ENCODE peak calls at places on chromosomes 7 and 10, in eight cellular contexts. One of them, this sample, is unnamed.

GRCh38 chr7:120843121-120843520 is 14.8 kb downstream of the TSPAN12 start:
- DNase-seq in HL-60: no peak
- DNase-seq in HFFc6: peak; percentile 15
- DNase-seq in colonic mucosa: no peak
- DNase-seq in cardiac muscle cell: no peak
- DNase-seq in epithelial cell of esophagus: no peak
- DNase-seq in GM13977: no peak
- DNase-seq in Calu3: no peak
- DNase-seq in this sample: no peak

GRCh38 chr7:26930201-26930600 is 65.8 kb upstream of the SKAP2 start:
- DNase-seq in HFFc6: no peak
- DNase-seq in cardiac muscle cell: no peak
- DNase-seq in Calu3: no peak
- DNase-seq in HL-60: no peak
- DNase-seq in colonic mucosa: no peak
- DNase-seq in epithelial cell of esophagus: peak; percentile 79
- DNase-seq in GM13977: no peak
- DNase-seq in this sample: no peak

GRCh38 chr7:101308245-101309085 is 13.1 kb downstream of the IFT22 start:
- DNase-seq in cardiac muscle cell: peak; percentile 72
- DNase-seq in GM13977: no peak
- DNase-seq in epithelial cell of esophagus: peak; percentile 80
- DNase-seq in HL-60: no peak
- DNase-seq in Calu3: peak; percentile 71
- DNase-seq in HFFc6: no peak
- DNase-seq in colonic mucosa: peak; percentile 86
- DNase-seq in this sample: peak; percentile 83

GRCh38 chr10:109961181-109962001 is 38.1 kb upstream of the XPNPEP1 start:
- DNase-seq in HFFc6: no peak
- DNase-seq in cardiac muscle cell: no peak
- DNase-seq in HL-60: no peak
- DNase-seq in colonic mucosa: peak; percentile 53
- DNase-seq in Calu3: peak; percentile 22
- DNase-seq in epithelial cell of esophagus: peak; percentile 59
- DNase-seq in GM13977: no peak
- DNase-seq in this sample: peak; percentile 27

GRCh38 chr7:123738356-123738755 is 10.4 kb downstream of the WASL start:
- DNase-seq in Calu3: no peak
- DNase-seq in HFFc6: no peak
- DNase-seq in epithelial cell of esophagus: no peak
- DNase-seq in GM13977: no peak
- DNase-seq in HL-60: no peak
- DNase-seq in cardiac muscle cell: no peak
- DNase-seq in colonic mucosa: peak; percentile 51
- DNase-seq in this sample: no peak

GRCh38 chr7:19713676-19714075 is 4.8 kb upstream of the POLR1F start:
- DNase-seq in HL-60: peak; percentile 19
- DNase-seq in GM13977: no peak
- DNase-seq in cardiac muscle cell: peak; percentile 45
- DNase-seq in colonic mucosa: no peak
- DNase-seq in HFFc6: peak; percentile 45
- DNase-seq in epithelial cell of esophagus: peak; percentile 49
- DNase-seq in Calu3: peak; percentile 66
- DNase-seq in this sample: peak; percentile 9

GRCh38 chr7:131355917-131356777 is 28.5 kb downstream of the MKLN1 start:
- DNase-seq in cardiac muscle cell: no peak
- DNase-seq in Calu3: peak; percentile 21
- DNase-seq in HL-60: peak; percentile 55
- DNase-seq in colonic mucosa: peak; percentile 65
- DNase-seq in epithelial cell of esophagus: no peak
- DNase-seq in GM13977: no peak
- DNase-seq in HFFc6: no peak
- DNase-seq in this sample: no peak

GRCh38 chr7:27104244-27105149 is 2.0 kb upstream of the HOXA2 start:
- DNase-seq in HL-60: no peak
- DNase-seq in Calu3: no peak
- DNase-seq in cardiac muscle cell: no peak
- DNase-seq in epithelial cell of esophagus: no peak
- DNase-seq in colonic mucosa: no peak
- DNase-seq in HFFc6: no peak
- DNase-seq in GM13977: no peak
- DNase-seq in this sample: no peak

GRCh38 chr10:26780793-26781601 is 79.8 kb downstream of the ABI1 start:
- DNase-seq in HFFc6: peak; percentile 96
- DNase-seq in colonic mucosa: no peak
- DNase-seq in GM13977: no peak
- DNase-seq in cardiac muscle cell: no peak
- DNase-seq in Calu3: peak; percentile 50
- DNase-seq in HL-60: no peak
- DNase-seq in epithelial cell of esophagus: peak; percentile 100
- DNase-seq in this sample: peak; percentile 95

GRCh38 chr10:78657622-78658165 is 411.1 kb upstream of the ZMIZ1 start:
- DNase-seq in Calu3: peak; percentile 93
- DNase-seq in colonic mucosa: peak; percentile 89
- DNase-seq in GM13977: peak; percentile 70
- DNase-seq in HL-60: peak; percentile 86
- DNase-seq in HFFc6: peak; percentile 33
- DNase-seq in epithelial cell of esophagus: peak; percentile 62
- DNase-seq in cardiac muscle cell: peak; percentile 79
- DNase-seq in this sample: peak; percentile 73

GRCh38 chr10:127145173-127145572 is 51.2 kb downstream of the INSYN2A start:
- DNase-seq in colonic mucosa: no peak
- DNase-seq in HFFc6: peak; percentile 63
- DNase-seq in cardiac muscle cell: no peak
- DNase-seq in HL-60: no peak
- DNase-seq in epithelial cell of esophagus: peak; percentile 77
- DNase-seq in Calu3: no peak
- DNase-seq in GM13977: no peak
- DNase-seq in this sample: peak; percentile 45

GRCh38 chr7:65731562-65732035 is 141.3 kb upstream of the VKORC1L1 start:
- DNase-seq in epithelial cell of esophagus: peak; percentile 35
- DNase-seq in cardiac muscle cell: peak; percentile 64
- DNase-seq in colonic mucosa: no peak
- DNase-seq in Calu3: peak; percentile 14
- DNase-seq in HFFc6: no peak
- DNase-seq in HL-60: no peak
- DNase-seq in GM13977: no peak
- DNase-seq in this sample: no peak

GRCh38 chr7:123666492-123666891 is 10.8 kb downstream of the LMOD2 start:
- DNase-seq in colonic mucosa: no peak
- DNase-seq in epithelial cell of esophagus: peak; percentile 54
- DNase-seq in cardiac muscle cell: no peak
- DNase-seq in Calu3: no peak
- DNase-seq in HFFc6: no peak
- DNase-seq in GM13977: no peak
- DNase-seq in HL-60: no peak
- DNase-seq in this sample: no peak

GRCh38 chr7:68258569-68258968 is 1261.9 kb downstream of the TYW1 start:
- DNase-seq in colonic mucosa: no peak
- DNase-seq in cardiac muscle cell: no peak
- DNase-seq in HFFc6: no peak
- DNase-seq in HL-60: no peak
- DNase-seq in epithelial cell of esophagus: no peak
- DNase-seq in GM13977: no peak
- DNase-seq in Calu3: no peak
- DNase-seq in this sample: no peak

GRCh38 chr10:98010939-98011685 is 19.3 kb downstream of the CRTAC1 start:
- DNase-seq in GM13977: no peak
- DNase-seq in Calu3: no peak
- DNase-seq in epithelial cell of esophagus: no peak
- DNase-seq in cardiac muscle cell: no peak
- DNase-seq in colonic mucosa: no peak
- DNase-seq in HFFc6: no peak
- DNase-seq in HL-60: no peak
- DNase-seq in this sample: no peak

GRCh38 chr7:139095194-139095659 is 14.3 kb downstream of the ZC3HAV1 start:
- DNase-seq in HFFc6: no peak
- DNase-seq in colonic mucosa: peak; percentile 41
- DNase-seq in GM13977: peak; percentile 86
- DNase-seq in epithelial cell of esophagus: no peak
- DNase-seq in Calu3: no peak
- DNase-seq in cardiac muscle cell: no peak
- DNase-seq in HL-60: peak; percentile 94
- DNase-seq in this sample: no peak

GRCh38 chr7:1170741-1171501 is 10.9 kb upstream of the ZFAND2A start:
- DNase-seq in colonic mucosa: no peak
- DNase-seq in cardiac muscle cell: no peak
- DNase-seq in epithelial cell of esophagus: no peak
- DNase-seq in HFFc6: no peak
- DNase-seq in HL-60: no peak
- DNase-seq in Calu3: no peak
- DNase-seq in GM13977: no peak
- DNase-seq in this sample: no peak
- TF ChIP-seq CTCF in colonic mucosa: no peak
- TF ChIP-seq CTCF in cardiac muscle cell: no peak
- TF ChIP-seq CTCF in epithelial cell of esophagus: no peak
- TF ChIP-seq CTCF in HFFc6: no peak
- TF ChIP-seq CTCF in HL-60: no peak
- TF ChIP-seq CTCF in Calu3: no peak
- TF ChIP-seq CTCF in GM13977: no peak
- TF ChIP-seq CTCF in this sample: no peak

GRCh38 chr7:35676211-35676610 is 18.7 kb downstream of the HERPUD2 start:
- DNase-seq in epithelial cell of esophagus: no peak
- DNase-seq in cardiac muscle cell: no peak
- DNase-seq in HL-60: no peak
- DNase-seq in Calu3: no peak
- DNase-seq in GM13977: no peak
- DNase-seq in HFFc6: no peak
- DNase-seq in colonic mucosa: no peak
- DNase-seq in this sample: no peak
- TF ChIP-seq CTCF in epithelial cell of esophagus: no peak
- TF ChIP-seq CTCF in cardiac muscle cell: no peak
- TF ChIP-seq CTCF in HL-60: no peak
- TF ChIP-seq CTCF in Calu3: no peak
- TF ChIP-seq CTCF in GM13977: peak; percentile 10
- TF ChIP-seq CTCF in HFFc6: no peak
- TF ChIP-seq CTCF in colonic mucosa: no peak
- TF ChIP-seq CTCF in this sample: no peak

GRCh38 chr10:60661627-60662026 is 116.7 kb upstream of the CDK1 start:
- DNase-seq in cardiac muscle cell: no peak
- DNase-seq in colonic mucosa: no peak
- DNase-seq in GM13977: no peak
- DNase-seq in Calu3: peak; percentile 43
- DNase-seq in epithelial cell of esophagus: peak; percentile 69
- DNase-seq in HL-60: no peak
- DNase-seq in HFFc6: peak; percentile 41
- DNase-seq in this sample: no peak

GRCh38 chr10:60660625-60661024 is 117.7 kb upstream of the CDK1 start:
- DNase-seq in HL-60: no peak
- DNase-seq in GM13977: no peak
- DNase-seq in cardiac muscle cell: no peak
- DNase-seq in epithelial cell of esophagus: no peak
- DNase-seq in colonic mucosa: no peak
- DNase-seq in HFFc6: no peak
- DNase-seq in Calu3: no peak
- DNase-seq in this sample: no peak

GRCh38 chr10:60664859-60665258 is 113.4 kb upstream of the CDK1 start:
- DNase-seq in colonic mucosa: no peak
- DNase-seq in Calu3: no peak
- DNase-seq in GM13977: no peak
- DNase-seq in epithelial cell of esophagus: peak; percentile 52
- DNase-seq in HL-60: no peak
- DNase-seq in HFFc6: no peak
- DNase-seq in cardiac muscle cell: no peak
- DNase-seq in this sample: no peak

GRCh38 chr10:60663850-60664249 is 114.4 kb upstream of the CDK1 start:
- DNase-seq in GM13977: no peak
- DNase-seq in colonic mucosa: no peak
- DNase-seq in cardiac muscle cell: no peak
- DNase-seq in HL-60: no peak
- DNase-seq in HFFc6: no peak
- DNase-seq in epithelial cell of esophagus: peak; percentile 12
- DNase-seq in Calu3: no peak
- DNase-seq in this sample: no peak

DNA sequence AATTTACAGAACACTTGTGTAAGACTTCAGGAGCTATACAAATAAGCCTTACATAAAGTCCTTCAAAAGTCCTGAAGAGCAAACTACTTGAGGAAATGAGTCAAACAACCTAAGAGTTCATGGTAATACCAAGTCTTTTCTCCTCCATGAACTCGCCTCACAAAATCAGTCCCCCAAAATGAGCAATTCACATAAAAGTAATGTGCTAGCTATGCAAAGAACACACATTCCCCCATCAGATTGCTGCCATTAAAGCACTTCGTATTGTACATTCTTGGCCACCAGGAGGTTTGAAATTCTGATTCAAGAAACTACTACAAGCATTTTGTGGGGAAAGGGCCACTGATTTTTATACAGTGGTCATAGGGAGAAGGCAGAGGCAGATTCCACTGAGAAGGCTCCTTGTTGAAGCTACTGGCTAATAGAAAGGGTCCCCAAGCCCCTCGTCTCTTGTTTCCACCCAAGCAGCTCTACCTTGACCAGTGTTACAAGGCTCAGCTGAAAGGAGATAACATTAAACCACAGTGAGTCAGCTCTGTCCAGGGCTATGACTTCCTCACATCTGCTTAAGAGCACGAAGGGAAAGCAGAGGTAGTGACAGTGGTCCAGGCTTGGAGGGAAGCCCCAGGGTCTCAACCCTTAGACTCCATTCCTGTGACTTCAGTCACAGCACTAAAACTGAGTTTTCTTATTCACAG is 115.2 kb upstream of the CDK1 start:
- DNase-seq in GM13977: no peak
- DNase-seq in colonic mucosa: no peak
- DNase-seq in epithelial cell of esophagus: peak; percentile 45
- DNase-seq in cardiac muscle cell: no peak
- DNase-seq in HFFc6: peak; percentile 30
- DNase-seq in HL-60: no peak
- DNase-seq in Calu3: no peak
- DNase-seq in this sample: no peak
- TF ChIP-seq CTCF in GM13977: no peak
- TF ChIP-seq CTCF in colonic mucosa: no peak
- TF ChIP-seq CTCF in epithelial cell of esophagus: no peak
- TF ChIP-seq CTCF in cardiac muscle cell: no peak
- TF ChIP-seq CTCF in HFFc6: peak; percentile 55
- TF ChIP-seq CTCF in HL-60: no peak
- TF ChIP-seq CTCF in Calu3: no peak
- TF ChIP-seq CTCF in this sample: no peak

DNA sequence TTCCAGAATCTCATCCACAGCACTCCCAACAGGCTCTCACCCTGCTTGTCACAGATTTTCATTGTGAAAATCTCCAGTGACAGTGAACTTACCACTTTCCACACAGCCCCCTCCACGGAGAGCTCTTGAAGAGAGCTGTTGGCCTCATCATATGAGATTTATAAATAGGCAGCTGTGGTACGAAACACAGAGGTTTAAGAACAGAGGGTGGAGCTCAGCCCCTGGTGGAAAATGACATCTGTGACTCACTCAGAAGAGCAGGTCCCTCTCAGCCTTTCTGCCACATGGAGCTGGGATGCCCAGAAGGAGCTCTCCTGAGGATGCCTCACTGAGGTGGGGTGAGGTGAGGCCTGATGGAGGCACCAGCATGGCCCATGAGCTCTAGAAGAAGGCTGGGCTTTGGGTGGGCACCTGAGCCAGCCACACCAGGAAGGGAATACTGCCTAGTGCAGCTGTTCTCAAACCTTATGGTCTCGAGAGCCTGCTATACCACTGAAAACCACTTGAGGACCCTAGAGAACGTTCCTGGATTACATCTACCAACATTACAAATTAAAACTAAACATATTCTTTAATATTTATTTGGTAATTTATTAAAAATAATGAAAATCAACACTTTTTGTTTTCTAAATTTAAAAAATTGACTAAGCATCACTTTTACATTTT is 25.8 kb upstream of the EEPD1 start:
- DNase-seq in HL-60: no peak
- DNase-seq in GM13977: no peak
- DNase-seq in Calu3: no peak
- DNase-seq in colonic mucosa: no peak
- DNase-seq in cardiac muscle cell: no peak
- DNase-seq in HFFc6: no peak
- DNase-seq in epithelial cell of esophagus: peak; percentile 38
- DNase-seq in this sample: no peak
- TF ChIP-seq CTCF in HL-60: no peak
- TF ChIP-seq CTCF in GM13977: no peak
- TF ChIP-seq CTCF in Calu3: no peak
- TF ChIP-seq CTCF in colonic mucosa: peak; percentile 35
- TF ChIP-seq CTCF in cardiac muscle cell: no peak
- TF ChIP-seq CTCF in HFFc6: peak; percentile 56
- TF ChIP-seq CTCF in epithelial cell of esophagus: peak; percentile 10
- TF ChIP-seq CTCF in this sample: no peak